ENCODE peak calls at places on chromosomes 2 and 18, in six cellular contexts. N is IMR-90, M is mesendoderm, U is H9, E is neuronal stem cell, V is mesenchymal stem cell. Z is an unnamed sample.

GRCh38 chr2:31379747-31380146 is 34.8 kb downstream of the XDH start:
- DNase-seq in E (no peak), V (no peak), N (no peak), M (no peak), U (no peak), Z (no peak)

GRCh38 chr2:227150222-227150936 is 13.6 kb downstream of the COL4A4 start:
- DNase-seq in M (no peak), E (no peak), N (no peak), V (no peak), U (no peak), Z (no peak)

GRCh38 chr18:57437782-57438668 is 2.9 kb downstream of the ONECUT2 start:
- DNase-seq in M (peak; percentile 93), U (peak; percentile 92), V (no peak), E (peak; percentile 83), N (peak; percentile 26), Z (no peak)

GRCh38 chr2:36356199-36356989 is 816 bp downstream of the CRIM1 start:
- DNase-seq in M (no peak), N (peak; percentile 34), E (peak; percentile 39), U (no peak), V (peak; percentile 67), Z (peak; percentile 67)

GRCh38 chr2:122390406-122390805 is 635.0 kb downstream of the TSN start:
- DNase-seq in V (no peak), E (no peak), N (no peak), M (peak; percentile 1), U (no peak), Z (no peak)

GRCh38 chr2:101731221-101732054 is 33.9 kb downstream of the MAP4K4 start:
- DNase-seq in V (no peak), N (no peak), U (no peak), M (no peak), E (no peak), Z (no peak)

GRCh38 chr2:30404354-30405265 is 42.4 kb upstream of the LCLAT1 start:
- DNase-seq in M (peak; percentile 27), U (peak; percentile 60), N (peak; percentile 82), V (no peak), E (peak; percentile 57), Z (no peak)

GRCh38 chr2:44016282-44016681 is 20.5 kb upstream of the LRPPRC start:
- DNase-seq in N (peak; percentile 61), U (peak; percentile 71), V (peak; percentile 60), E (peak; percentile 62), M (peak; percentile 80), Z (peak; percentile 69)

GRCh38 chr2:38835015-38835601 is 40.6 kb downstream of the DHX57 start:
- DNase-seq in U (no peak), M (peak; percentile 48), V (peak; percentile 27), N (peak; percentile 28), E (peak; percentile 9), Z (peak; percentile 80)

GRCh38 chr2:104769096-104769495 is 84.8 kb upstream of the POU3F3 start:
- DNase-seq in V (no peak), E (no peak), U (no peak), N (no peak), M (peak; percentile 58), Z (peak; percentile 10)

GRCh38 chr2:40511661-40512213 is 59.8 kb upstream of the SLC8A1 start:
- DNase-seq in E (no peak), U (no peak), V (peak; percentile 48), N (peak; percentile 80), M (peak; percentile 5), Z (no peak)

GRCh38 chr2:240013343-240013742 is 11.8 kb downstream of the NDUFA10 start:
- DNase-seq in M (peak; percentile 1), N (peak; percentile 25), U (no peak), V (peak; percentile 38), E (no peak), Z (no peak)

GRCh38 chr2:128291844-128292598 is 26.6 kb downstream of the HS6ST1 start:
- DNase-seq in U (no peak), E (no peak), V (no peak), M (no peak), N (no peak), Z (peak; percentile 43)

GRCh38 chr2:65504814-65505697 is 72.7 kb upstream of the SPRED2 start:
- DNase-seq in M (no peak), E (no peak), N (no peak), V (no peak), U (no peak), Z (peak; percentile 10)

GRCh38 chr18:2985628-2986027 is 27.3 kb downstream of the LPIN2 start:
- DNase-seq in N (peak; percentile 54), M (no peak), E (no peak), U (no peak), V (peak; percentile 56), Z (peak; percentile 62)

GRCh38 chr2:193695367-193695766 is 1500.6 kb upstream of the TMEFF2 start:
- DNase-seq in U (no peak), E (no peak), V (peak; percentile 12), M (peak; percentile 13), N (no peak), Z (peak; percentile 47)

GRCh38 chr2:17135619-17136018 is 382.6 kb downstream of the RAD51AP2 start:
- DNase-seq in V (no peak), M (no peak), U (no peak), E (no peak), N (no peak), Z (no peak)

GRCh38 chr2:127598711-127599110 is 47.2 kb upstream of the GPR17 start:
- DNase-seq in M (no peak), U (no peak), V (no peak), N (no peak), E (no peak), Z (peak; percentile 47)

DNA sequence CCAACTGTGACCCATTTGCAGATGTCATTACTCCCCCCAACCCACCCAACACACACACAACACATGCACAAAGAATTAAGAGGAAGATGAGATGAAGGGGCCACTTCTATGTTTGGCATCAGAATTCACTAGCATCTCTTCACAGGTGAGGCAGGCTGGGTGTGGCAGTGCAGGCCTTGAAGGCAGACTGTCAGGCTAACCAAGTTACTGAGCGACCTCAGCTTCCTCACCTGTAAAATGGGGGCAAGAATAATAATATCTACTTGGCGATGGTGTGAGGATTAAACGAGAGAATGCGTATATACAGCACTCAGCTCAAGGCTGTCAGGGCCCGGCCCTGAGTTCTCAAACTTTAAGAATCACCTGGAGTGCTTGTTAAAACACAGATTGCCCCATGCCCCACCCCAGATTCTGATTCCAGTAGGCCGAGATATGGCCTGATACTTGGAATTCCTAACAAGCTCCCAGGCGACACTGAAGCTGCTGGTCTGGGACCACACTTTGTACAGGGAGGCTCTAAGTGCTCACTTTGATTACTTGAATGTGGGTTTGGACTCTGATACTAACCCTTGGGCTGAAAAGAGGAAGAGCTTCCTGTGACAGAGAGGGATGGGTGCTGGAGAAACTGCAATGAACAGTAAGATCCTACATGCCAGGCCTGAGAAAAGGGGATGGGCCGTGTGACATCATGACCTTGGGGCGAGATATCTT is 1.1 kb downstream of the ACTG2 start:
- DNase-seq in V (no peak), U (no peak), N (no peak), M (no peak), E (no peak), Z (peak; percentile 84)
- H3K4me1 ChIP-seq in V (peaks cover 37% of the 10 kb centered on the region), U (no peaks in the 10 kb centered on the region), N (peaks cover 37% of the 10 kb centered on the region), M (no peaks in the 10 kb centered on the region), E (peaks cover 6% of the 10 kb centered on the region), Z (no peaks in the 10 kb centered on the region)

DNA sequence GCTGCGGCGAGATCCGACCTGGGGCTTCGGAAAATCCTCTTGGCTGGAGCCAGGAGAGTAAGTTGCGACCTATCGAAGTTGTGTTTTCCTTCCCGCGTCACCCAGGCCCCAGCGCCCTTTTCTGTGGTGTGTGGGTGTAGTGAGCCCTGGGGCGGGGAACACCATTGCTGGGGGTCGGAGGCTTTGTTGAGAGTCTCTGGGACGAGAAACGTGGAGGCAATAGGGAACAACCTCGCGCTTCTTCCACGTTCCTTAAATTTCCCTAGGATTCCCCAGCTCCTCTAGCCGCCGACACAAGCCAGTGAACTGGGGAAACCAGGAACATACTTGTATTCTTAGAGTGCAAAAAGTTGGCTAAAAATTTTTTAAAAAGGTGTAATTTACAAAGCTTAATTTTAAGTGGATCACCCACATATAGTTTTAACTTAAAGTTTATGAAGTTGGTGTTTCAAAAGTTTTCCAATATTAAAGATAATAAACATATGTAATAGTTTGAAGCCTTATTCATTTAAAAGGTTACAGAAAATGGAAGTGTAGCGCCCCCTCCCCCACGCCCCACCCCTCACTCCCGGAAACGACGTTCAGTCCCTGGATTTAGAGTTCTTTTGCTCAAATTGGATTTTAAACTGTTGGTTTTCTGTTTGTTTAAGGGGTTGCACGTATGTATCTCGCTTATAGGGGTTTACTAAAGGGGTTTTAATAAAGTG is 626 bp downstream of the DSG2 start:
- DNase-seq in E (peak; percentile 17), N (no peak), M (no peak), U (no peak), V (peak; percentile 54), Z (no peak)
- H3K23ac ChIP-seq in E (peak overlapping the region; percentile 90), N (no peak overlapping the region), M (peak overlapping the region; percentile 96), U (no peak overlapping the region), V (no peak overlapping the region), Z (no peak overlapping the region)

GRCh38 chr2:70768585-70769085 is 635 bp upstream of the ADD2 start:
- DNase-seq in V (no peak), N (no peak), M (peak; percentile 28), E (no peak), U (no peak), Z (no peak)

GRCh38 chr2:70767699-70768584 is at the start of gene ADD2:
- DNase-seq in E (peak; percentile 70), M (peak; percentile 91), N (peak; percentile 1), U (peak; percentile 73), V (peak; percentile 10), Z (peak; percentile 36)

GRCh38 chr2:70765507-70765906 is 2.5 kb downstream of the ADD2 start:
- DNase-seq in V (no peak), E (no peak), N (no peak), U (no peak), M (no peak), Z (no peak)

GRCh38 chr2:70767094-70767698 is 804 bp downstream of the ADD2 start:
- DNase-seq in E (no peak), M (peak; percentile 75), V (no peak), U (peak; percentile 83), N (no peak), Z (no peak)

DNA sequence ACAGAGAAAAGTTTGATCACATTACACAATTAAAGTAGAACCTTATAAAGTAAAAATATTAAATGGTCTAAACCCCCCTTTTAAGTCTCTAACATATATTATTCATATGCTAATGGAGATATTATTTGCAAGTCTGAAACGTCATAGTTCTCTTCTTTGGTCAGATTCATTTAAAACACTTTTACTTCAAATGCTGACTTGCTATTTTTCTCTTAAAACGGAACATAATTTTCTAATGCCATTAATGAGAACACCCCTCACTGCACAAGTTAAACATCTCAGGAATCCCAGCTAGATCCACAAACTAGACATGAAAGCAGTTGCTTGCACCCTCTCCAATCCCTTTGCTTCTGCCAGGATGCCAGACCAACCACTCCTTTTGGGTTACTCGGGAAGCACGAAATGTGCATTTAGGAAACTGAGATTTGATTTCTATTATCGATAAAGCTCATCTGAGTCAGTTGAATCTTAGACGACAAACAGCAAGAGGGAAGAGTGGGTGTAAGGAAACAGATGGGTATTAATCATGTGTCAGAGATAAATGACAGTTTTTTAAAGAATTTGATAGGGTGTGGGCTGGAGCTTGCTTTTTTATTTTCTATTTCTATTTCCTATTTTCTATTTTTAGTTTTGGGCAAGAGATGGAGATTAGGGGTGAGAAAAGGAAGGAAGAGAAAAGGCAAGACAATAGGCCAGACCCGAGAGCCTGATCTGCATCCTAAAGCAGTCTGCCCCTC is 1.5 kb downstream of the ADD2 start:
- DNase-seq in M (no peak), E (no peak), N (no peak), V (no peak), U (no peak), Z (no peak)
- H3K4ac ChIP-seq in M (peak overlapping the region; percentile 77), E (no peak overlapping the region), N (no peak overlapping the region), V (no peak overlapping the region), U (no peak overlapping the region), Z (no peak overlapping the region)

DNA sequence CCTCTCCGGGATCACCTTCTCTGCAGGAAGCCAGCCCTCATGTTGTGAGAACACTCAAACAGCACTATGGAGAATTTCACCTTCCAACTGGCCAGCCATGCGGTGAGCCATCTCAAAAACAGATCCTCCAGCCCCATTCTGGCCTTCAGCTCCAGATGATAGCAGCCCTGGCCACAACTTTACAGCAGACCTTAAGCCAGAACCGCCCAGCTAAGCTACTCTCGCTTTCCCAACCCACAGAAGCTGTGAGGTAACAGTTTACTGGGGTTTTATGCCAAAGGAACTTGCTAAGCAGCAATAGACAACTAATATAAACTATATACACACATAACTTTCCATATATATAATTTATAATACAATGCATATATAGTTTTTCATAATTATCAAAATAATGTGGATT is 11.6 kb upstream of the PTPN4 start:
- DNase-seq in N (no peak), U (no peak), V (no peak), E (no peak), M (no peak), Z (no peak)
- H3K4me1 ChIP-seq in N (peaks cover 1% of the 10 kb centered on the region), U (peaks cover 2% of the 10 kb centered on the region), V (peaks cover 3% of the 10 kb centered on the region), E (peaks cover 7% of the 10 kb centered on the region), M (no peaks in the 10 kb centered on the region), Z (no peaks in the 10 kb centered on the region)

Z was measured in trophoblast cell.